ENCODE peak calls at places on chromosome 12, in four cellular contexts. I is GM10248, D is NCI-H1417, T is MM.1S. S is an unnamed sample.

GRCh38 chr12:60230103-60230502 is 634.3 kb downstream of the SLC16A7 start:
- DNase-seq in I (no peak), D (no peak), T (no peak), S (no peak)

GRCh38 chr12:123134755-123135282 is 16.1 kb downstream of the PITPNM2 start:
- DNase-seq in I (no peak), D (no peak), T (no peak), S (no peak)

GRCh38 chr12:94831081-94831747 is 172.3 kb downstream of the NDUFA12 start:
- DNase-seq in I (peak; percentile 85), D (no peak), T (peak; percentile 81), S (no peak)

GRCh38 chr12:53292441-53292840 is 2.9 kb upstream of the PFDN5 start:
- DNase-seq in I (no peak), D (peak; percentile 63), T (no peak), S (no peak)

GRCh38 chr12:53963434-53964314 is 9.0 kb downstream of the HOXC12 start:
- DNase-seq in I (no peak), D (no peak), T (no peak), S (no peak)

GRCh38 chr12:180445-180844 is 33.5 kb downstream of the SLC6A12 start:
- DNase-seq in I (peak; percentile 78), D (no peak), T (peak; percentile 83), S (no peak)

GRCh38 chr12:56487448-56488040 is 417 bp downstream of the GLS2 start:
- DNase-seq in I (peak; percentile 36), D (peak; percentile 87), T (peak; percentile 39), S (peak; percentile 62)

GRCh38 chr12:13947237-13947945 is 34.0 kb downstream of the GRIN2B start:
- DNase-seq in I (no peak), D (peak; percentile 44), T (no peak), S (peak; percentile 13)

GRCh38 chr12:92133795-92134637 is 11.6 kb downstream of the BTG1 start:
- DNase-seq in I (no peak), D (peak; percentile 42), T (peak; percentile 5), S (no peak)

GRCh38 chr12:34607520-34608195 is 585.4 kb downstream of the ALG10 start:
- DNase-seq in I (peak; percentile 1), D (no peak), T (no peak), S (no peak)

GRCh38 chr12:104536841-104537240 is 80.1 kb downstream of the CHST11 start:
- DNase-seq in I (no peak), D (no peak), T (no peak), S (no peak)

GRCh38 chr12:65593206-65593833 is 231.0 kb upstream of the HMGA2 start:
- DNase-seq in I (no peak), D (no peak), T (no peak), S (no peak)

GRCh38 chr12:62859203-62859799 is 75.6 kb downstream of the PPM1H start:
- DNase-seq in I (no peak), D (peak; percentile 63), T (no peak), S (no peak)

GRCh38 chr12:28378749-28379148 is 188.5 kb downstream of the CCDC91 start:
- DNase-seq in I (no peak), D (no peak), T (peak; percentile 71), S (no peak)

GRCh38 chr12:13215056-13215455 is 18.5 kb downstream of the EMP1 start:
- DNase-seq in I (no peak), D (no peak), T (no peak), S (no peak)

GRCh38 chr12:96402061-96402460 is 1.8 kb upstream of the CDK17 start:
- DNase-seq in I (no peak), D (peak; percentile 54), T (no peak), S (peak; percentile 72)

GRCh38 chr12:115583591-115583990 is 693.9 kb downstream of the MED13L start:
- DNase-seq in I (no peak), D (peak; percentile 35), T (no peak), S (no peak)

GRCh38 chr12:114481200-114481535 is 75.2 kb upstream of the TBX5 start:
- DNase-seq in I (no peak), D (no peak), T (no peak), S (no peak)

GRCh38 chr12:98635657-98636323 is 8.8 kb downstream of the IKBIP start:
- DNase-seq in I (peak; percentile 56), D (peak; percentile 73), T (no peak), S (peak; percentile 46)

GRCh38 chr12:109191621-109192250 is 75.3 kb downstream of the ACACB start:
- DNase-seq in I (no peak), D (no peak), T (no peak), S (no peak)

GRCh38 chr12:120444676-120445075 is 1.5 kb downstream of the TRIAP1 start:
- DNase-seq in I (no peak), D (no peak), T (no peak), S (no peak)

GRCh38 chr12:94297876-94298520 is 149.6 kb downstream of the PLXNC1 start:
- DNase-seq in I (no peak), D (no peak), T (no peak), S (no peak)

GRCh38 chr12:9252256-9252655 is 44.1 kb upstream of the PZP start:
- DNase-seq in I (no peak), D (no peak), T (no peak), S (no peak)

GRCh38 chr12:93892431-93893210 is 215.4 kb downstream of the CRADD start:
- DNase-seq in I (no peak), D (peak; percentile 10), T (no peak), S (no peak)

GRCh38 chr12:40039598-40039997 is 66.3 kb downstream of the SLC2A13 start:
- DNase-seq in I (no peak), D (no peak), T (no peak), S (no peak)

GRCh38 chr12:1830981-1831930 is 10.9 kb downstream of the LRTM2 start:
- DNase-seq in I (peak; percentile 67), D (no peak), T (peak; percentile 25), S (no peak)

GRCh38 chr12:52603314-52603713 is 2.1 kb upstream of the KRT72 start:
- DNase-seq in I (no peak), D (no peak), T (no peak), S (peak; percentile 93)

GRCh38 chr12:75913502-75914110 is 118.0 kb downstream of the PHLDA1 start:
- DNase-seq in I (no peak), D (peak; percentile 41), T (no peak), S (peak; percentile 49)

GRCh38 chr12:84270470-84271140 is 642.0 kb downstream of the SLC6A15 start:
- DNase-seq in I (no peak), D (no peak), T (no peak), S (no peak)

GRCh38 chr12:100687686-100688085 is 106.9 kb upstream of the ANO4 start:
- DNase-seq in I (no peak), D (no peak), T (no peak), S (no peak)

GRCh38 chr12:22835431-22835830 is 210.5 kb downstream of the ETNK1 start:
- DNase-seq in I (no peak), D (no peak), T (no peak), S (no peak)

GRCh38 chr12:65948320-65949008 is 124.2 kb downstream of the HMGA2 start:
- DNase-seq in I (no peak), D (no peak), T (no peak), S (no peak)

GRCh38 chr12:126663304-126664094 is 1598.3 kb downstream of the AACS start:
- DNase-seq in I (no peak), D (peak; percentile 24), T (no peak), S (peak; percentile 11)

S was measured in SW480.